ENCODE peak calls at places on chromosome 18, in six cellular contexts. One of them, this sample, is unnamed.

GRCh38 chr18:77096031-77096371 is 36.6 kb downstream of the MBP start:
- DNase-seq in cardiac fibroblast: no peak
- DNase-seq in mucosa of gallbladder: no peak
- DNase-seq in stimulated activated CD4-positive, alpha-beta T cell treated with anti-CD3 and anti-CD28 coated beads, Interleukin-4, amount 100 ng/mL, for 48 hours: no peak
- DNase-seq in NCI-H1105 treated with DMSO at 0.1 percent for 48 hours: no peak
- DNase-seq in effector memory CD4-positive, alpha-beta T cell: no peak
- DNase-seq in this sample: no peak

GRCh38 chr18:70553961-70554325 is 265.1 kb downstream of the SOCS6 start:
- DNase-seq in mucosa of gallbladder: no peak
- DNase-seq in cardiac fibroblast: no peak
- DNase-seq in NCI-H1105 treated with DMSO at 0.1 percent for 48 hours: no peak
- DNase-seq in effector memory CD4-positive, alpha-beta T cell: no peak
- DNase-seq in stimulated activated CD4-positive, alpha-beta T cell treated with anti-CD3 and anti-CD28 coated beads, Interleukin-4, amount 100 ng/mL, for 48 hours: no peak
- DNase-seq in this sample: no peak

GRCh38 chr18:47983946-47984345 is 53.5 kb upstream of the SMAD2 start:
- DNase-seq in cardiac fibroblast: no peak
- DNase-seq in NCI-H1105 treated with DMSO at 0.1 percent for 48 hours: no peak
- DNase-seq in effector memory CD4-positive, alpha-beta T cell: no peak
- DNase-seq in mucosa of gallbladder: no peak
- DNase-seq in stimulated activated CD4-positive, alpha-beta T cell treated with anti-CD3 and anti-CD28 coated beads, Interleukin-4, amount 100 ng/mL, for 48 hours: no peak
- DNase-seq in this sample: no peak

GRCh38 chr18:62999921-63000320 is 284.6 kb downstream of the PHLPP1 start:
- DNase-seq in effector memory CD4-positive, alpha-beta T cell: no peak
- DNase-seq in mucosa of gallbladder: peak
- DNase-seq in stimulated activated CD4-positive, alpha-beta T cell treated with anti-CD3 and anti-CD28 coated beads, Interleukin-4, amount 100 ng/mL, for 48 hours: no peak
- DNase-seq in NCI-H1105 treated with DMSO at 0.1 percent for 48 hours: no peak
- DNase-seq in cardiac fibroblast: no peak
- DNase-seq in this sample: no peak

GRCh38 chr18:58103339-58103930 is 59.4 kb downstream of the NEDD4L start:
- DNase-seq in cardiac fibroblast: peak
- DNase-seq in NCI-H1105 treated with DMSO at 0.1 percent for 48 hours: no peak
- DNase-seq in mucosa of gallbladder: no peak
- DNase-seq in effector memory CD4-positive, alpha-beta T cell: no peak
- DNase-seq in stimulated activated CD4-positive, alpha-beta T cell treated with anti-CD3 and anti-CD28 coated beads, Interleukin-4, amount 100 ng/mL, for 48 hours: no peak
- DNase-seq in this sample: no peak

GRCh38 chr18:79899609-79900435 is 51.6 kb downstream of the SLC66A2 start:
- DNase-seq in stimulated activated CD4-positive, alpha-beta T cell treated with anti-CD3 and anti-CD28 coated beads, Interleukin-4, amount 100 ng/mL, for 48 hours: no peak
- DNase-seq in NCI-H1105 treated with DMSO at 0.1 percent for 48 hours: no peak
- DNase-seq in effector memory CD4-positive, alpha-beta T cell: no peak
- DNase-seq in mucosa of gallbladder: peak
- DNase-seq in cardiac fibroblast: no peak
- DNase-seq in this sample: no peak

GRCh38 chr18:76619342-76620315 is 124.6 kb upstream of the ZNF516 start:
- DNase-seq in NCI-H1105 treated with DMSO at 0.1 percent for 48 hours: no peak
- DNase-seq in stimulated activated CD4-positive, alpha-beta T cell treated with anti-CD3 and anti-CD28 coated beads, Interleukin-4, amount 100 ng/mL, for 48 hours: no peak
- DNase-seq in cardiac fibroblast: peak
- DNase-seq in effector memory CD4-positive, alpha-beta T cell: no peak
- DNase-seq in mucosa of gallbladder: peak
- DNase-seq in this sample: peak

GRCh38 chr18:9325716-9326115 is 8.9 kb upstream of the TWSG1 start:
- DNase-seq in cardiac fibroblast: peak
- DNase-seq in effector memory CD4-positive, alpha-beta T cell: no peak
- DNase-seq in stimulated activated CD4-positive, alpha-beta T cell treated with anti-CD3 and anti-CD28 coated beads, Interleukin-4, amount 100 ng/mL, for 48 hours: no peak
- DNase-seq in mucosa of gallbladder: no peak
- DNase-seq in NCI-H1105 treated with DMSO at 0.1 percent for 48 hours: no peak
- DNase-seq in this sample: no peak

GRCh38 chr18:48777026-48777736 is 173.6 kb downstream of the SMAD7 start:
- DNase-seq in cardiac fibroblast: peak
- DNase-seq in effector memory CD4-positive, alpha-beta T cell: peak
- DNase-seq in NCI-H1105 treated with DMSO at 0.1 percent for 48 hours: peak
- DNase-seq in stimulated activated CD4-positive, alpha-beta T cell treated with anti-CD3 and anti-CD28 coated beads, Interleukin-4, amount 100 ng/mL, for 48 hours: peak
- DNase-seq in mucosa of gallbladder: no peak
- DNase-seq in this sample: peak

GRCh38 chr18:76994086-76994654 is 138.4 kb downstream of the MBP start:
- DNase-seq in cardiac fibroblast: no peak
- DNase-seq in mucosa of gallbladder: no peak
- DNase-seq in NCI-H1105 treated with DMSO at 0.1 percent for 48 hours: no peak
- DNase-seq in effector memory CD4-positive, alpha-beta T cell: no peak
- DNase-seq in stimulated activated CD4-positive, alpha-beta T cell treated with anti-CD3 and anti-CD28 coated beads, Interleukin-4, amount 100 ng/mL, for 48 hours: no peak
- DNase-seq in this sample: no peak

GRCh38 chr18:39173022-39173421 is 1607.4 kb upstream of the CELF4 start:
- DNase-seq in cardiac fibroblast: no peak
- DNase-seq in mucosa of gallbladder: no peak
- DNase-seq in NCI-H1105 treated with DMSO at 0.1 percent for 48 hours: peak
- DNase-seq in stimulated activated CD4-positive, alpha-beta T cell treated with anti-CD3 and anti-CD28 coated beads, Interleukin-4, amount 100 ng/mL, for 48 hours: no peak
- DNase-seq in effector memory CD4-positive, alpha-beta T cell: no peak
- DNase-seq in this sample: no peak

GRCh38 chr18:1104265-1104792 is 199.7 kb downstream of the ADCYAP1 start:
- DNase-seq in NCI-H1105 treated with DMSO at 0.1 percent for 48 hours: no peak
- DNase-seq in effector memory CD4-positive, alpha-beta T cell: no peak
- DNase-seq in mucosa of gallbladder: no peak
- DNase-seq in stimulated activated CD4-positive, alpha-beta T cell treated with anti-CD3 and anti-CD28 coated beads, Interleukin-4, amount 100 ng/mL, for 48 hours: no peak
- DNase-seq in cardiac fibroblast: peak
- DNase-seq in this sample: peak

GRCh38 chr18:24868760-24869237 is 408.4 kb downstream of the HRH4 start:
- DNase-seq in effector memory CD4-positive, alpha-beta T cell: no peak
- DNase-seq in mucosa of gallbladder: no peak
- DNase-seq in cardiac fibroblast: no peak
- DNase-seq in stimulated activated CD4-positive, alpha-beta T cell treated with anti-CD3 and anti-CD28 coated beads, Interleukin-4, amount 100 ng/mL, for 48 hours: no peak
- DNase-seq in NCI-H1105 treated with DMSO at 0.1 percent for 48 hours: no peak
- DNase-seq in this sample: no peak

GRCh38 chr18:23209031-23209430 is 73.7 kb downstream of the CABLES1 start:
- DNase-seq in NCI-H1105 treated with DMSO at 0.1 percent for 48 hours: no peak
- DNase-seq in mucosa of gallbladder: no peak
- DNase-seq in effector memory CD4-positive, alpha-beta T cell: no peak
- DNase-seq in stimulated activated CD4-positive, alpha-beta T cell treated with anti-CD3 and anti-CD28 coated beads, Interleukin-4, amount 100 ng/mL, for 48 hours: no peak
- DNase-seq in cardiac fibroblast: peak
- DNase-seq in this sample: peak

GRCh38 chr18:24403076-24403475 is 5.5 kb upstream of the OSBPL1A start:
- DNase-seq in effector memory CD4-positive, alpha-beta T cell: no peak
- DNase-seq in mucosa of gallbladder: no peak
- DNase-seq in NCI-H1105 treated with DMSO at 0.1 percent for 48 hours: no peak
- DNase-seq in cardiac fibroblast: no peak
- DNase-seq in stimulated activated CD4-positive, alpha-beta T cell treated with anti-CD3 and anti-CD28 coated beads, Interleukin-4, amount 100 ng/mL, for 48 hours: no peak
- DNase-seq in this sample: no peak